ENCODE peak calls at places on chromosomes 16 and 17, in eight cellular contexts. D is heart right ventricle; O is CD4-positive, alpha-beta memory T cell; R is NCI-H1436; V is activated CD4-positive, alpha-beta memory T cell treated with anti-CD3 and anti-CD28 coated beads, Interleukin-2, amount 10 ng/mL, durations not matched to agents 7 days and 5 days; T is HL-60; E is activated naive CD4-positive, alpha-beta T cell treated with anti-CD3 and anti-CD28 coated beads, Interleukin-2, amount 10 ng/mL, durations not matched to agents 7 days and 5 days; G is Calu3. U is an unnamed sample.

GRCh38 chr17:40329981-40330794 is 21.2 kb downstream of the RARA start:
- DNase-seq in E (peak), V (peak), R (no peak), T (peak), D (peak), O (no peak), G (no peak), U (no peak)

GRCh38 chr17:82050761-82051641 is 610 bp downstream of the RFNG start:
- DNase-seq in V (no peak), R (no peak), G (no peak), T (no peak), O (no peak), D (no peak), E (peak), U (no peak)

GRCh38 chr16:27862953-27863352 is 200.6 kb downstream of the GSG1L start:
- DNase-seq in E (no peak), R (no peak), D (no peak), V (no peak), G (no peak), O (no peak), T (no peak), U (no peak)

GRCh38 chr16:25192096-25192495 is 24.7 kb upstream of the AQP8 start:
- DNase-seq in R (no peak), G (no peak), O (no peak), T (no peak), E (no peak), D (no peak), V (no peak), U (no peak)

GRCh38 chr17:80891096-80892018 is 100.3 kb upstream of the CHMP6 start:
- DNase-seq in D (no peak), G (no peak), E (peak), R (no peak), V (peak), O (peak), T (peak), U (peak)

GRCh38 chr17:35432176-35433074 is at the start of gene SLFN12:
- DNase-seq in R (no peak), T (peak), D (peak), O (peak), V (peak), G (no peak), E (peak), U (peak)

GRCh38 chr16:79525132-79525531 is 75.4 kb downstream of the MAF start:
- DNase-seq in T (no peak), D (no peak), O (no peak), V (no peak), G (no peak), R (no peak), E (no peak), U (no peak)

GRCh38 chr17:20157078-20157360 is 147.9 kb downstream of the SPECC1 start:
- DNase-seq in R (no peak), G (no peak), V (no peak), O (no peak), D (no peak), T (no peak), E (no peak), U (no peak)

GRCh38 chr17:74677558-74678466 is 34.9 kb downstream of the CD300LF start:
- DNase-seq in D (peak), R (no peak), G (no peak), O (peak), T (no peak), V (no peak), E (peak), U (no peak)

GRCh38 chr16:70475054-70475871 is 20.9 kb downstream of the FCSK start:
- DNase-seq in R (no peak), T (no peak), D (no peak), V (no peak), O (no peak), E (no peak), G (no peak), U (no peak)

GRCh38 chr17:69539781-69540319 is 125.4 kb downstream of the MAP2K6 start:
- DNase-seq in V (no peak), R (no peak), D (no peak), E (no peak), T (no peak), O (no peak), G (no peak), U (no peak)

GRCh38 chr16:87144232-87144631 is 173.0 kb downstream of the C16orf95 start:
- DNase-seq in T (no peak), O (no peak), V (no peak), E (no peak), D (no peak), R (no peak), G (no peak), U (no peak)

GRCh38 chr17:18967806-18968744 is 16.1 kb downstream of the SLC5A10 start:
- DNase-seq in V (no peak), E (no peak), G (no peak), O (no peak), D (no peak), R (no peak), T (no peak), U (no peak)

GRCh38 chr17:76382803-76383644 is 1.4 kb upstream of the SPHK1 start:
- DNase-seq in O (peak), T (peak), G (peak), D (peak), R (no peak), V (peak), E (peak), U (no peak)

GRCh38 chr17:17305282-17305801 is 2.2 kb downstream of the NT5M start:
- DNase-seq in R (no peak), G (no peak), O (peak), T (peak), V (peak), E (peak), D (no peak), U (peak)

GRCh38 chr17:38465420-38466345 is 37.4 kb downstream of the ARHGAP23 start:
- DNase-seq in R (no peak), E (no peak), T (no peak), G (peak), V (no peak), O (no peak), D (peak), U (no peak)

GRCh38 chr16:83813818-83814653 is 6.3 kb downstream of the HSBP1 start:
- DNase-seq in V (no peak), E (no peak), G (peak), R (peak), T (no peak), D (peak), O (no peak), U (no peak)

GRCh38 chr17:57657211-57657610 is 87.9 kb downstream of the CCDC182 start:
- DNase-seq in R (no peak), D (no peak), O (no peak), G (no peak), V (no peak), T (no peak), E (no peak), U (no peak)

GRCh38 chr17:4849011-4849536 is 15.9 kb downstream of the MINK1 start:
- DNase-seq in G (peak), R (no peak), V (no peak), E (no peak), D (no peak), O (no peak), T (no peak), U (no peak)

GRCh38 chr17:51000835-51001638 is 119.6 kb downstream of the SPAG9 start:
- DNase-seq in R (peak), V (no peak), T (peak), G (peak), E (peak), O (peak), D (peak), U (peak)

GRCh38 chr16:81035975-81036750 is 521 bp downstream of the ATMIN start:
- DNase-seq in T (peak), D (peak), G (peak), V (peak), O (no peak), R (no peak), E (peak), U (no peak)

GRCh38 chr17:17741346-17742023 is 60.2 kb downstream of the RAI1 start:
- DNase-seq in T (no peak), V (no peak), O (no peak), R (no peak), D (no peak), E (no peak), G (no peak), U (no peak)

GRCh38 chr16:75027520-75028300 is 28.9 kb downstream of the ZNRF1 start:
- DNase-seq in R (no peak), D (no peak), G (no peak), V (no peak), T (no peak), E (no peak), O (no peak), U (no peak)

GRCh38 chr17:5003214-5003867 is 5.6 kb downstream of the KIF1C start:
- DNase-seq in T (no peak), O (no peak), E (no peak), G (no peak), R (no peak), D (no peak), V (no peak), U (no peak)

GRCh38 chr17:75813081-75814020 is 28.7 kb downstream of the UNK start:
- DNase-seq in T (no peak), O (no peak), G (no peak), D (no peak), R (no peak), V (no peak), E (no peak), U (no peak)

GRCh38 chr17:27323538-27324212 is 29.8 kb downstream of the WSB1 start:
- DNase-seq in T (no peak), G (peak), O (no peak), E (no peak), D (peak), R (peak), V (no peak), U (no peak)

GRCh38 chr17:78707016-78707415 is 75.1 kb downstream of the CYTH1 start:
- DNase-seq in E (no peak), D (no peak), V (no peak), O (no peak), T (no peak), R (no peak), G (no peak), U (no peak)

GRCh38 chr16:29699324-29700219 is 20.6 kb downstream of the QPRT start:
- DNase-seq in G (no peak), T (no peak), R (no peak), O (no peak), V (no peak), E (no peak), D (no peak), U (no peak)

GRCh38 chr17:17714261-17714866 is 33.1 kb downstream of the RAI1 start:
- DNase-seq in G (no peak), E (no peak), T (peak), R (no peak), D (no peak), O (no peak), V (no peak), U (no peak)

GRCh38 chr17:47695664-47696376 is 1.9 kb downstream of the TBKBP1 start:
- DNase-seq in R (no peak), T (no peak), V (no peak), E (no peak), D (no peak), O (no peak), G (no peak), U (no peak)

GRCh38 chr17:34248807-34249496 is 6.1 kb upstream of the CCL2 start:
- DNase-seq in O (no peak), T (peak), V (no peak), R (no peak), E (no peak), D (no peak), G (no peak), U (no peak)

GRCh38 chr16:15689290-15689689 is 39.2 kb downstream of the NDE1 start:
- DNase-seq in R (no peak), T (no peak), G (no peak), E (no peak), O (no peak), D (no peak), V (no peak), U (no peak)

GRCh38 chr17:1087381-1088241 is 90.7 kb downstream of the TIMM22 start:
- DNase-seq in G (peak), D (peak), R (peak), O (no peak), E (peak), T (no peak), V (no peak), U (no peak)

GRCh38 chr17:55889271-55889670 is 138.4 kb downstream of the PCTP start:
- DNase-seq in V (no peak), R (no peak), O (no peak), G (no peak), E (no peak), T (no peak), D (no peak), U (peak)

U was measured in Jurkat, Clone E6-1.